ENCODE peak calls at places on chromosomes 11 and 22, in four cellular contexts. A is GM12878, R is HL-60, M is K562. I is an unnamed sample.

GRCh38 chr11:3736816-3737215 is 60.5 kb downstream of the NUP98 start:
- DNase-seq in A (no peak), R (no peak), M (no peak), I (no peak)

GRCh38 chr11:46277623-46278386 is at the start of gene CREB3L1:
- DNase-seq in A (no peak), R (no peak), M (no peak), I (no peak)

GRCh38 chr11:21289686-21290085 is 620.3 kb downstream of the NELL1 start:
- DNase-seq in A (no peak), R (no peak), M (no peak), I (no peak)

GRCh38 chr11:833114-833791 is 501 bp downstream of the CD151 start:
- DNase-seq in A (no peak), R (no peak), M (peak), I (no peak)

GRCh38 chr11:114399490-114399889 is 821 bp downstream of the C11orf71 start:
- DNase-seq in A (peak), R (no peak), M (peak), I (no peak)

GRCh38 chr11:62770778-62771143 is 435 bp upstream of the TAF6L start:
- DNase-seq in A (no peak), R (no peak), M (peak), I (no peak)

GRCh38 chr11:117300301-117300700 is 9.2 kb downstream of the BACE1-AS start:
- DNase-seq in A (no peak), R (no peak), M (no peak), I (no peak)

GRCh38 chr11:107043242-107043991 is 25.1 kb upstream of the GUCY1A2 start:
- DNase-seq in A (peak), R (no peak), M (no peak), I (no peak)

GRCh38 chr11:47109882-47110281 is 66.8 kb downstream of the ARFGAP2 start:
- DNase-seq in A (no peak), R (no peak), M (no peak), I (no peak)

GRCh38 chr11:124638500-124638899 is 15.8 kb downstream of the TBRG1 start:
- DNase-seq in A (no peak), R (no peak), M (peak), I (no peak)

GRCh38 chr22:21778705-21779363 is 43.2 kb upstream of the YPEL1 start:
- DNase-seq in A (no peak), R (no peak), M (peak), I (no peak)

GRCh38 chr11:108135845-108136599 is 14.7 kb downstream of the ACAT1 start:
- DNase-seq in A (no peak), R (no peak), M (peak), I (peak)

GRCh38 chr11:121895919-121896318 is 220.1 kb downstream of the BLID start:
- DNase-seq in A (no peak), R (no peak), M (no peak), I (no peak)
- TF ChIP-seq SPI1 in A (no peak), R (no peak), M (no peak), I (no peak)

GRCh38 chr22:35443338-35443737 is 43.4 kb downstream of the MCM5 start:
- DNase-seq in A (no peak), R (no peak), M (no peak), I (no peak)

GRCh38 chr22:35445933-35446332 is 46.0 kb downstream of the MCM5 start:
- DNase-seq in A (no peak), R (no peak), M (no peak), I (no peak)

GRCh38 chr22:35444685-35445399 is 44.9 kb downstream of the MCM5 start:
- DNase-seq in A (no peak), R (no peak), M (no peak), I (no peak)

GRCh38 chr22:35442471-35442870 is 42.5 kb downstream of the MCM5 start:
- DNase-seq in A (no peak), R (no peak), M (no peak), I (no peak)

GRCh38 chr22:35443790-35444684 is 44.1 kb downstream of the MCM5 start:
- DNase-seq in A (no peak), R (no peak), M (no peak), I (no peak)
- TF ChIP-seq SPI1 in A (no peak), R (no peak), M (no peak), I (no peak)

GRCh38 chr11:22671751-22672150 is 5.3 kb downstream of the GAS2 start:
- DNase-seq in A (no peak), R (no peak), M (no peak), I (no peak)
- TF ChIP-seq SPI1 in A (no peak), R (no peak), M (no peak), I (no peak)

GRCh38 chr11:120385110-120385509 is 48.9 kb downstream of the ARHGEF12 start:
- DNase-seq in A (no peak), R (no peak), M (peak), I (no peak)
- TF ChIP-seq SPI1 in A (no peak), R (no peak), M (no peak), I (no peak)

I was measured in GM12891.